ENCODE peak calls at places on chromosomes 6 and 20, in five cellular contexts. W, Z, H, R and Y are unnamed samples.

GRCh38 chr6:169639653-169640278 is 62.1 kb downstream of the WDR27 start:
- DNase-seq in W (no peak), Z (no peak), H (no peak), R (no peak), Y (no peak)

GRCh38 chr20:51339721-51340450 is 202.6 kb downstream of the NFATC2 start:
- DNase-seq in W (no peak), Z (no peak), H (no peak), R (no peak), Y (no peak)

GRCh38 chr6:11493979-11494378 is 43.6 kb upstream of the TMEM170B start:
- DNase-seq in W (no peak), Z (no peak), H (no peak), R (no peak), Y (no peak)

GRCh38 chr20:10656270-10656669 is 17.5 kb downstream of the JAG1 start:
- DNase-seq in W (no peak), Z (no peak), H (no peak), R (no peak), Y (no peak)

GRCh38 chr20:44781791-44782190 is 28.6 kb downstream of the RIMS4 start:
- DNase-seq in W (no peak), Z (no peak), H (no peak), R (no peak), Y (no peak)

GRCh38 chr6:149277621-149278020 is 39.9 kb upstream of the TAB2 start:
- DNase-seq in W (no peak), Z (no peak), H (no peak), R (no peak), Y (no peak)

GRCh38 chr6:137864812-137865508 is 2.1 kb upstream of the TNFAIP3 start:
- DNase-seq in W (no peak), Z (no peak), H (no peak), R (no peak), Y (no peak)

GRCh38 chr6:30097902-30098606 is 14.8 kb downstream of the TRIM31 start:
- DNase-seq in W (no peak), Z (no peak), H (no peak), R (no peak), Y (no peak)

GRCh38 chr6:156953478-156954146 is 176.4 kb downstream of the ARID1B start:
- DNase-seq in W (no peak), Z (peak; percentile 97), H (peak; percentile 99), R (peak; percentile 32), Y (peak; percentile 90)

GRCh38 chr6:41306187-41306854 is 19.8 kb upstream of the TREM1 start:
- DNase-seq in W (no peak), Z (peak; percentile 55), H (peak; percentile 49), R (no peak), Y (peak; percentile 72)

GRCh38 chr6:6003334-6004146 is 3.2 kb downstream of the NRN1 start:
- DNase-seq in W (no peak), Z (no peak), H (no peak), R (peak; percentile 31), Y (no peak)

GRCh38 chr6:159168536-159169192 is 536 bp upstream of the FNDC1 start:
- DNase-seq in W (no peak), Z (peak; percentile 64), H (peak; percentile 5), R (peak; percentile 61), Y (no peak)

GRCh38 chr6:111242452-111242851 is 155.1 kb downstream of the SLC16A10 start:
- DNase-seq in W (no peak), Z (no peak), H (peak; percentile 82), R (no peak), Y (no peak)

GRCh38 chr20:25864326-25864970 is 167.8 kb upstream of the ZNF337 start:
- DNase-seq in W (no peak), Z (no peak), H (no peak), R (no peak), Y (no peak)

GRCh38 chr20:1310087-1310486 is 18.9 kb downstream of the SDCBP2 start:
- DNase-seq in W (no peak), Z (no peak), H (no peak), R (no peak), Y (no peak)

GRCh38 chr6:72084992-72085569 is 198.7 kb downstream of the RIMS1 start:
- DNase-seq in W (no peak), Z (peak; percentile 45), H (peak; percentile 18), R (no peak), Y (peak; percentile 14)

GRCh38 chr6:90216081-90216977 is 80.3 kb downstream of the BACH2 start:
- DNase-seq in W (no peak), Z (no peak), H (peak; percentile 35), R (no peak), Y (peak; percentile 24)

GRCh38 chr6:45614488-45615285 is 237.0 kb upstream of the SUPT3H start:
- DNase-seq in W (no peak), Z (no peak), H (peak; percentile 38), R (no peak), Y (peak; percentile 67)

GRCh38 chr20:45011108-45011526 is 44.8 kb downstream of the STK4 start:
- DNase-seq in W (peak; percentile 74), Z (peak; percentile 86), H (peak; percentile 80), R (peak; percentile 50), Y (peak; percentile 75)

GRCh38 chr20:37011147-37011546 is 59.6 kb upstream of the SAMHD1 start:
- DNase-seq in W (no peak), Z (no peak), H (no peak), R (no peak), Y (no peak)

GRCh38 chr20:63406011-63406410 is 44.9 kb upstream of the CHRNA4 start:
- DNase-seq in W (no peak), Z (no peak), H (no peak), R (no peak), Y (no peak)

GRCh38 chr6:142819603-142820335 is 125.2 kb downstream of the HIVEP2 start:
- DNase-seq in W (no peak), Z (peak; percentile 44), H (peak; percentile 65), R (no peak), Y (peak; percentile 49)

GRCh38 chr6:134063121-134063965 is 10.9 kb upstream of the SLC2A12 start:
- DNase-seq in W (no peak), Z (no peak), H (peak; percentile 32), R (no peak), Y (no peak)

GRCh38 chr20:63690898-63691710 is 5.3 kb upstream of the TNFRSF6B start:
- DNase-seq in W (no peak), Z (no peak), H (no peak), R (no peak), Y (no peak)

GRCh38 chr6:53151676-53152075 is 3.0 kb upstream of the GCM1 start:
- DNase-seq in W (no peak), Z (peak; percentile 26), H (no peak), R (no peak), Y (peak; percentile 18)

DNA sequence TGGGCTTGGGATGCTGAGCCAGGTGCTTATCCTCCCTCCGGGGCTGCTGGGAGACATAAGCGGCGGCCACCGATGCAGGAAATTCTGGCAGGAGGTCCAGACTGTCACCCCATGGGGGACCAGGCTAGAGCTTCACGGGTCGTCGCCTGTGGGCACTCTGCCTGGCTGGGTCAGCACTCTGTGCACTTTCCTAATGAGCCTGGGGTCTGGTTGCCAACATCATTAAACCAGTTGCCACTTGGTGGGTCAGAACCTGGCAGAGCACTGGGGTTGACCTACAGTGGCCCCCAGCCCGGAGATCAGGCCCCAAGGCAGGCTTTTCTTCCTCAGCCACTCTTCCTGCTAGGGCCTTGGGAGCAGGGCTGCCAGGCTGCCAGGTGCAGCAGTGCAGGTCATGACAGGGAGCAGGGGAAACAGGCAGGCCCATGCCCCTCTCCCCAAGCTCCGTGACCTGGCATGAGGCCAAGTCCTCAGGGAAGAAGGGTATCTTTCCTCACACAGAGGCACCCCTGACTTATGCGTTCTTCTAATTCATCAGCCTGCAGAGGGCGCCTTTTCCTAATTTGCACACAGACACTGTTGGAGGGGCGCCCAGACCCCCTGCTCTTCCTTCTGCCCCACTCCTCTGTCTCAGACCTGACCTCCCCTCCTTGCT is 154.5 kb upstream of the MLN start:
- DNase-seq in W (no peak), Z (no peak), H (no peak), R (no peak), Y (peak; percentile 22)
- TF ChIP-seq CTCF in W (no peak), Z (peak; percentile 34), H (no peak), R (peak; percentile 44), Y (peak; percentile 29)

DNA sequence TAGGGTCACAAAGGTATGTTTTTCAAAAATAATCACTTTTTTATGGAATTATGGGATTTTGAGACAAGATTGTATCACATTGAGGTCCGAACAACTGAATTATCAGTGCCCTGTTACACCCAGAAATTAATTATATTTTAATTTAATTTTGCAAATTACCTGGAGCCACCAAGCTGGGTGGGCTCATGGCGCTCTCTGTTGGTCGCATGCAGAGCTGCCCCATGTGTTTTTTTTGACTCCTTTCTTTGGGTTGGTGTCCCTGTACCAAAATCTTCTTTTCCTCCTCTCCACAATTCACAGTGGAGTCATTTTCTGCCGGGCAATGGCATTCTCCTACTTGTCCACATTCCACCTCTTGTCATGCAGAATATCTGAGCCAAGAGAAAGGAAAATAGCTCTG is 38.9 kb upstream of the FRMD1 start:
- DNase-seq in W (peak; percentile 10), Z (peak; percentile 12), H (no peak), R (no peak), Y (no peak)
- TF ChIP-seq CTCF in W (peak; percentile 5), Z (peak; percentile 50), H (peak; percentile 40), R (peak; percentile 46), Y (no peak)

DNA sequence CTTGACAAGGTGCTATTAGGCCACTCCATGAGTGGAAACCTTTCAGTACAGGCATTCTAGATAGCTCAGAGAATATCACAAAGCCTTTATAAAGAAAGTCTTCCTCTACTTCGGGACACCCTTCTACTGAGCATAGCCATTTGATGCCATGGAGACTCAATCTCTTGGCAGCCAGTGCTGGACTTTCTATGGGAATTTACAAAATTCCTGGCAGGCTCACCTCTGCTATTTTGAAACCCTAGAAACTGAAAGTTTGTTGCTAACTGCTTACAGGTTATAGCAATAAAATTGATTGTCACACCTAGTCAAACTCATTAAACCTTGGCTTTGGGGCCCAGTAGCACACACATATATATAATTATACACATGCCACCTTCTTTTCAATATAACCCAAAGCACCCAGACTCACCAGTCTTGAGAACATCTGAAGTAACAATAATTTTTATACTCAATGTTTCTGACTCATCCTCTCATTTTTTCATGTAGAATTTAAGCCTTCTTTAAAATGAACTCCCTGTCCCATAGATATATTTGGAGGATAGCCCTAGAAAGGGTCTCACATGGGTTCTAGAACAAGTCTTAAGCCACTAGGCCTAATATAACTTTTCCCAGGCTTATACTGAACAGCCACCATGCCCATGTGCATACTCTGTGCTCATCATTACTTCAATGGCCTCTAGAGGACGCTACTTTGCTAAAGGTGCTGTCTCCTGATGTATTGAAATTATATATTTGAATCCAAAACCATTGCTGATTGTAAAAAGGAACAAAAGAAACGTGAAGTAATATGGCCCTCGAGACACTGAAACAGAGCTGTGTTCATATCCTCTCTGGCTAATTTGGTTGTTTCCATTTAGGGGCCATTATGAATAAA is 368.1 kb upstream of the MARCKS start:
- DNase-seq in W (no peak), Z (no peak), H (no peak), R (no peak), Y (no peak)
- TF ChIP-seq CTCF in W (no peak), Z (peak; percentile 21), H (peak; percentile 2), R (no peak), Y (no peak)

GRCh38 chr20:43681991-43682410 is 15.1 kb downstream of the MYBL2 start:
- DNase-seq in W (no peak), Z (no peak), H (no peak), R (no peak), Y (no peak)

GRCh38 chr20:43680976-43681375 is 14.1 kb downstream of the MYBL2 start:
- DNase-seq in W (no peak), Z (no peak), H (no peak), R (no peak), Y (no peak)

GRCh38 chr20:43682446-43682845 is 15.5 kb downstream of the MYBL2 start:
- DNase-seq in W (no peak), Z (no peak), H (no peak), R (no peak), Y (no peak)

GRCh38 chr20:43676368-43676767 is 9.5 kb downstream of the MYBL2 start:
- DNase-seq in W (no peak), Z (no peak), H (no peak), R (no peak), Y (no peak)

GRCh38 chr20:43681468-43681942 is 14.6 kb downstream of the MYBL2 start:
- DNase-seq in W (no peak), Z (no peak), H (no peak), R (no peak), Y (no peak)
- TF ChIP-seq CTCF in W (no peak), Z (no peak), H (no peak), R (peak; percentile 28), Y (no peak)